ENCODE peak calls at places on chromosome 5, in ten cellular contexts. K is stimulated activated naive CD8-positive, alpha-beta T cell treated with anti-CD3 and anti-CD28 coated beads, Interleukin-15, amount 100 ng/mL, for 72 hours; G is endothelial cell; D is CD4-positive, alpha-beta memory T cell; C is hypothalamus; Y is ACHN; M is NCI-H146; P is MCF 10A; F is foreskin keratinocyte; A is neural progenitor cell. E is an unnamed sample.

GRCh38 chr5:1661311-1661710 is 137.6 kb upstream of the LPCAT1 start:
- DNase-seq in K (no peak), D (no peak), G (no peak), C (no peak), Y (no peak), M (no peak), F (no peak), A (no peak), P (no peak), E (no peak)

GRCh38 chr5:116378007-116378831 is 196.4 kb downstream of the SEMA6A start:
- DNase-seq in M (peak; percentile 94), A (no peak), P (no peak), K (no peak), Y (no peak), F (peak; percentile 76), G (no peak), D (no peak), C (no peak), E (no peak)

GRCh38 chr5:38316544-38317224 is 58.3 kb downstream of the EGFLAM start:
- DNase-seq in K (no peak), C (no peak), M (no peak), Y (no peak), A (no peak), P (no peak), G (no peak), F (no peak), D (no peak), E (peak; percentile 15)

GRCh38 chr5:78621269-78621871 is 27.2 kb downstream of the LHFPL2 start:
- DNase-seq in G (no peak), M (peak; percentile 4), A (no peak), Y (no peak), K (no peak), D (no peak), F (no peak), C (no peak), P (no peak), E (no peak)

GRCh38 chr5:38634961-38635369 is 78.5 kb upstream of the LIFR start:
- DNase-seq in F (peak; percentile 49), G (no peak), D (no peak), M (no peak), K (no peak), P (no peak), Y (no peak), C (no peak), A (no peak), E (no peak)

GRCh38 chr5:134506054-134507039 is 19.1 kb upstream of the JADE2 start:
- DNase-seq in Y (peak; percentile 93), A (peak; percentile 51), G (no peak), K (no peak), P (peak; percentile 95), M (peak; percentile 74), F (no peak), D (no peak), C (no peak), E (no peak)

GRCh38 chr5:101561018-101561417 is 657.9 kb upstream of the ST8SIA4 start:
- DNase-seq in Y (no peak), M (no peak), P (no peak), G (no peak), D (no peak), A (no peak), C (no peak), K (no peak), F (peak; percentile 15), E (no peak)

GRCh38 chr5:99320461-99320860 is 391.7 kb upstream of the CHD1 start:
- DNase-seq in A (peak; percentile 49), P (peak; percentile 23), F (peak; percentile 28), K (no peak), G (peak; percentile 16), Y (peak; percentile 6), C (no peak), D (no peak), M (peak; percentile 5), E (no peak)

GRCh38 chr5:144191998-144192397 is 21.3 kb downstream of the KCTD16 start:
- DNase-seq in P (peak; percentile 86), A (peak; percentile 48), Y (peak; percentile 83), C (no peak), M (peak; percentile 11), D (peak; percentile 81), G (no peak), K (peak; percentile 43), F (peak; percentile 73), E (peak; percentile 28)

GRCh38 chr5:133930061-133930823 is 38.2 kb downstream of the C5orf15 start:
- DNase-seq in Y (no peak), A (no peak), F (no peak), M (no peak), G (no peak), P (peak; percentile 20), K (peak; percentile 73), C (no peak), D (peak; percentile 58), E (no peak)

GRCh38 chr5:108295588-108296368 is 86.1 kb downstream of the FBXL17 start:
- DNase-seq in M (no peak), G (no peak), D (no peak), Y (no peak), C (no peak), P (peak; percentile 50), F (peak; percentile 72), K (no peak), A (no peak), E (no peak)

GRCh38 chr5:146671561-146671960 is 155.6 kb upstream of the GPR151 start:
- DNase-seq in P (no peak), F (no peak), M (peak; percentile 70), Y (no peak), D (no peak), A (no peak), G (no peak), K (no peak), C (no peak), E (no peak)

GRCh38 chr5:80659111-80659510 is 4.3 kb upstream of the DHFR start:
- DNase-seq in D (no peak), P (peak; percentile 56), A (no peak), M (no peak), G (no peak), Y (no peak), F (no peak), C (no peak), K (no peak), E (no peak)

GRCh38 chr5:119554597-119554996 is 74.8 kb upstream of the FAM170A start:
- DNase-seq in F (no peak), A (no peak), K (no peak), Y (no peak), D (no peak), G (no peak), C (no peak), M (no peak), P (no peak), E (no peak)

GRCh38 chr5:1105350-1106265 is 6.3 kb downstream of the SLC12A7 start:
- DNase-seq in G (no peak), F (no peak), M (no peak), C (no peak), P (no peak), A (no peak), K (peak; percentile 81), D (peak; percentile 88), Y (peak; percentile 70), E (no peak)

GRCh38 chr5:176816043-176816745 is 5.8 kb downstream of the UNC5A start:
- DNase-seq in K (no peak), A (no peak), G (no peak), F (no peak), Y (no peak), M (peak; percentile 52), C (no peak), D (no peak), P (no peak), E (no peak)

GRCh38 chr5:116600876-116601275 is 26.3 kb upstream of the SEMA6A start:
- DNase-seq in M (no peak), C (no peak), K (no peak), A (no peak), P (peak; percentile 38), G (no peak), D (no peak), F (peak; percentile 40), Y (peak; percentile 70), E (no peak)

GRCh38 chr5:3180610-3181009 is 415.0 kb upstream of the IRX1 start:
- DNase-seq in A (no peak), D (no peak), G (no peak), P (no peak), F (no peak), C (no peak), M (no peak), K (no peak), Y (no peak), E (no peak)

GRCh38 chr5:56506586-56506985 is 273.5 kb upstream of the ANKRD55 start:
- DNase-seq in Y (peak; percentile 64), G (no peak), M (no peak), P (no peak), K (no peak), F (no peak), C (no peak), A (no peak), D (no peak), E (no peak)

GRCh38 chr5:66927140-66927539 is 269.5 kb downstream of the CD180 start:
- DNase-seq in G (no peak), C (no peak), Y (no peak), M (no peak), F (no peak), A (no peak), P (no peak), D (no peak), K (no peak), E (no peak)

GRCh38 chr5:175735701-175736100 is 77.8 kb downstream of the HRH2 start:
- DNase-seq in A (no peak), C (no peak), F (no peak), P (no peak), K (no peak), G (no peak), Y (no peak), D (no peak), M (no peak), E (no peak)

GRCh38 chr5:112200132-112200531 is 218.9 kb downstream of the EPB41L4A start:
- DNase-seq in K (no peak), Y (no peak), G (no peak), M (no peak), F (no peak), D (no peak), P (no peak), A (no peak), C (no peak), E (no peak)

GRCh38 chr5:870973-871372 is 20.2 kb upstream of the ZDHHC11 start:
- DNase-seq in A (no peak), G (no peak), C (no peak), F (no peak), P (no peak), M (no peak), Y (no peak), K (no peak), D (no peak), E (no peak)

GRCh38 chr5:126003309-126003708 is 419.9 kb upstream of the GRAMD2B start:
- DNase-seq in K (no peak), F (peak; percentile 24), G (no peak), P (peak; percentile 80), M (no peak), A (peak; percentile 3), D (no peak), Y (peak; percentile 42), C (no peak), E (no peak)

GRCh38 chr5:147675168-147675567 is 107.4 kb downstream of the JAKMIP2 start:
- DNase-seq in C (no peak), Y (no peak), A (no peak), D (no peak), P (peak; percentile 43), F (no peak), M (no peak), G (no peak), K (no peak), E (no peak)

GRCh38 chr5:150309101-150309897 is 6.6 kb upstream of the ARSI start:
- DNase-seq in P (no peak), D (no peak), F (no peak), M (no peak), A (peak; percentile 71), G (no peak), C (no peak), K (no peak), Y (no peak), E (no peak)

GRCh38 chr5:140041099-140041491 is 2.0 kb downstream of the NRG2 start:
- DNase-seq in A (no peak), F (no peak), Y (peak; percentile 37), P (peak; percentile 35), C (no peak), D (no peak), G (no peak), K (no peak), M (no peak), E (no peak)

GRCh38 chr5:163459465-163459887 is 426 bp downstream of the NUDCD2 start:
- DNase-seq in D (no peak), P (no peak), F (no peak), A (no peak), G (no peak), M (peak; percentile 74), C (no peak), Y (peak; percentile 33), K (no peak), E (no peak)

E was measured in COLO829.